ENCODE peak calls at places on chromosomes 6 and 20, in seven cellular contexts. B, L, M, J, H, Z and P are unnamed samples.

GRCh38 chr6:159053781-159054398 is 9.1 kb upstream of the TAGAP start:
- DNase-seq in L (peak), H (no peak), M (no peak), B (no peak), J (no peak), Z (no peak), P (no peak)

GRCh38 chr6:111872521-111873177 is 603 bp downstream of the FYN start:
- DNase-seq in M (no peak), Z (no peak), H (peak), L (no peak), B (no peak), J (no peak), P (no peak)

GRCh38 chr6:87979737-87980136 is 67.9 kb upstream of the SPACA1 start:
- DNase-seq in B (no peak), J (no peak), H (no peak), L (no peak), M (no peak), Z (no peak), P (peak)

GRCh38 chr6:767755-768512 is 75.0 kb upstream of the EXOC2 start:
- DNase-seq in Z (no peak), M (no peak), H (no peak), B (no peak), J (no peak), L (no peak), P (no peak)

GRCh38 chr6:6919173-6919572 is 188.6 kb upstream of the RREB1 start:
- DNase-seq in J (no peak), B (peak), H (no peak), M (no peak), Z (no peak), L (no peak), P (no peak)

GRCh38 chr6:48101277-48101676 is 9.7 kb downstream of the PTCHD4 start:
- DNase-seq in H (no peak), M (no peak), L (peak), B (peak), Z (no peak), J (no peak), P (no peak)

GRCh38 chr6:13624871-13625288 is 9.7 kb downstream of the NOL7 start:
- DNase-seq in J (peak), B (peak), L (peak), M (peak), H (no peak), Z (no peak), P (peak)

GRCh38 chr20:61353261-61353995 is 101.4 kb downstream of the CDH4 start:
- DNase-seq in J (no peak), H (no peak), Z (no peak), L (no peak), M (no peak), B (no peak), P (no peak)

GRCh38 chr6:29845405-29846006 is 17.9 kb downstream of the HLA-G start:
- DNase-seq in H (peak), L (no peak), J (no peak), Z (no peak), M (no peak), B (peak), P (no peak)

GRCh38 chr6:112979830-112980229 is 632.7 kb downstream of the RFPL4B start:
- DNase-seq in J (no peak), Z (no peak), H (no peak), M (peak), L (no peak), B (peak), P (no peak)

GRCh38 chr6:137115653-137116052 is 57.8 kb downstream of the IL22RA2 start:
- DNase-seq in M (peak), B (no peak), J (no peak), L (no peak), H (no peak), Z (no peak), P (no peak)

GRCh38 chr20:20396794-20397193 is 28.9 kb downstream of the INSM1 start:
- DNase-seq in L (no peak), J (no peak), M (no peak), H (no peak), B (no peak), Z (no peak), P (no peak)

GRCh38 chr6:152380351-152380767 is 256.8 kb downstream of the SYNE1 start:
- DNase-seq in M (no peak), J (peak), Z (no peak), H (no peak), L (no peak), B (peak), P (no peak)

GRCh38 chr20:1827510-1827973 is 67.7 kb upstream of the SIRPA start:
- DNase-seq in Z (no peak), M (no peak), J (no peak), L (no peak), H (no peak), B (no peak), P (no peak)